ENCODE peak calls at places on chromosome 3, in nine cellular contexts. U, F, W, I, J, Y, P, E and R are unnamed samples.

GRCh38 chr3:11717768-11718581 is 74.3 kb upstream of the VGLL4 start:
- DNase-seq in U (no peak), F (peak), W (no peak), I (no peak), J (peak), Y (peak), P (no peak), E (no peak), R (peak)

GRCh38 chr3:184642623-184643308 is 69.1 kb downstream of the MAGEF1 start:
- DNase-seq in U (no peak), F (no peak), W (no peak), I (no peak), J (no peak), Y (no peak), P (no peak), E (no peak), R (no peak)

GRCh38 chr3:126133606-126134005 is 46.8 kb downstream of the ALDH1L1 start:
- DNase-seq in U (no peak), F (no peak), W (peak), I (no peak), J (peak), Y (peak), P (no peak), E (no peak), R (peak)

GRCh38 chr3:150469031-150469930 is 61.2 kb downstream of the TSC22D2 start:
- DNase-seq in U (no peak), F (peak), W (peak), I (no peak), J (peak), Y (peak), P (no peak), E (peak), R (peak)

GRCh38 chr3:182861345-182861744 is 68.0 kb downstream of the ATP11B start:
- DNase-seq in U (no peak), F (no peak), W (no peak), I (no peak), J (no peak), Y (no peak), P (no peak), E (no peak), R (no peak)

GRCh38 chr3:99751649-99752048 is 66.0 kb upstream of the CMSS1 start:
- DNase-seq in U (no peak), F (no peak), W (no peak), I (no peak), J (no peak), Y (no peak), P (no peak), E (no peak), R (no peak)

GRCh38 chr3:158419820-158420653 is 151.0 kb upstream of the MLF1 start:
- DNase-seq in U (no peak), F (no peak), W (no peak), I (no peak), J (no peak), Y (no peak), P (no peak), E (no peak), R (no peak)

GRCh38 chr3:171566803-171567422 is 106.7 kb upstream of the TNIK start:
- DNase-seq in U (no peak), F (peak), W (no peak), I (no peak), J (no peak), Y (no peak), P (no peak), E (peak), R (no peak)

GRCh38 chr3:179658584-179658983 is 5.7 kb downstream of the USP13 start:
- DNase-seq in U (no peak), F (no peak), W (no peak), I (no peak), J (no peak), Y (no peak), P (no peak), E (no peak), R (no peak)

GRCh38 chr3:180590396-180590795 is 11.6 kb upstream of the TTC14 start:
- DNase-seq in U (no peak), F (no peak), W (no peak), I (no peak), J (no peak), Y (no peak), P (no peak), E (no peak), R (no peak)

GRCh38 chr3:148697311-148698189 is at the start of gene AGTR1:
- DNase-seq in U (peak), F (peak), W (peak), I (no peak), J (peak), Y (peak), P (peak), E (no peak), R (peak)

GRCh38 chr3:28664123-28664522 is 315.5 kb upstream of the AZI2 start:
- DNase-seq in U (no peak), F (no peak), W (no peak), I (no peak), J (no peak), Y (no peak), P (no peak), E (no peak), R (no peak)

GRCh38 chr3:10404876-10405275 is 84.0 kb upstream of the SEC13 start:
- DNase-seq in U (no peak), F (no peak), W (no peak), I (no peak), J (no peak), Y (no peak), P (no peak), E (no peak), R (no peak)

GRCh38 chr3:99249627-99250026 is 348.1 kb upstream of the DCBLD2 start:
- DNase-seq in U (no peak), F (no peak), W (no peak), I (no peak), J (no peak), Y (no peak), P (no peak), E (no peak), R (no peak)

GRCh38 chr3:88036221-88036620 is 22.6 kb downstream of the CGGBP1 start:
- DNase-seq in U (no peak), F (no peak), W (no peak), I (no peak), J (no peak), Y (no peak), P (no peak), E (no peak), R (no peak)

GRCh38 chr3:36763850-36764703 is at the start of gene DCLK3:
- DNase-seq in U (peak), F (no peak), W (no peak), I (no peak), J (no peak), Y (no peak), P (no peak), E (no peak), R (no peak)

GRCh38 chr3:149657458-149657795 is 398 bp downstream of the WWTR1 start:
- DNase-seq in U (no peak), F (peak), W (no peak), I (no peak), J (peak), Y (peak), P (peak), E (no peak), R (peak)

GRCh38 chr3:13072239-13073041 is 789 bp downstream of the IQSEC1 start:
- DNase-seq in U (peak), F (no peak), W (no peak), I (no peak), J (no peak), Y (no peak), P (peak), E (no peak), R (no peak)
- H3K4me3 ChIP-seq in U (peak), F (no peak), W (no peak), I (peak), J (no peak), Y (no peak), P (peak), E (no peak), R (no peak)

GRCh38 chr3:15102256-15102655 is 3.3 kb upstream of the RBSN start:
- DNase-seq in U (peak), F (no peak), W (peak), I (no peak), J (peak), Y (peak), P (peak), E (no peak), R (peak)
- TF ChIP-seq POLR2A in U (no peak), F (no peak), W (no peak), I (no peak), J (no peak), Y (no peak), P (no peak), E (no peak), R (no peak)

GRCh38 chr3:38516669-38517068 is 20.5 kb downstream of the EXOG start:
- DNase-seq in U (no peak), F (peak), W (no peak), I (no peak), J (no peak), Y (no peak), P (no peak), E (no peak), R (no peak)
- TF ChIP-seq CTCF in U (no peak), F (no peak), W (no peak), I (no peak), J (no peak), Y (no peak), P (no peak), E (no peak), R (no peak)

GRCh38 chr3:112302061-112302830 is 8.2 kb upstream of the SLC9C1 start:
- DNase-seq in U (no peak), F (no peak), W (no peak), I (no peak), J (no peak), Y (no peak), P (no peak), E (no peak), R (no peak)
- H3K4me3 ChIP-seq in U (peak), F (no peak), W (no peak), I (peak), J (no peak), Y (no peak), P (peak), E (no peak), R (no peak)

GRCh38 chr3:152298393-152299242 is 29.9 kb downstream of the MBNL1 start:
- DNase-seq in U (peak), F (peak), W (peak), I (peak), J (peak), Y (peak), P (peak), E (no peak), R (peak)
- TF ChIP-seq POLR2A in U (no peak), F (no peak), W (no peak), I (no peak), J (peak), Y (no peak), P (no peak), E (no peak), R (peak)